ENCODE peak calls at places on chromosome 1, in five cellular contexts. B, I, P, O and Z are unnamed samples. For H3K4me1, the result is how much of the 10 kb centered on the place peaks cover.

GRCh38 chr1:183272390-183272801 is 86.3 kb downstream of the LAMC2 start:
- DNase-seq in O (no peak), I (no peak), P (no peak), B (peak), Z (no peak)

GRCh38 chr1:227140376-227140775 is 177.9 kb downstream of the CDC42BPA start:
- DNase-seq in O (no peak), P (no peak), B (no peak), I (no peak), Z (no peak)

GRCh38 chr1:228913649-228914048 is 178.4 kb downstream of the RHOU start:
- DNase-seq in P (no peak), O (no peak), I (no peak), B (no peak), Z (no peak)

GRCh38 chr1:44294588-44295007 is 60.5 kb downstream of the ERI3 start:
- DNase-seq in B (peak), P (no peak), I (peak), O (no peak), Z (peak)

GRCh38 chr1:54971317-54971791 is 9.1 kb upstream of the TMEM61 start:
- DNase-seq in I (no peak), O (no peak), P (no peak), B (no peak), Z (no peak)

GRCh38 chr1:30379684-30380624 is 343.4 kb downstream of the MATN1 start:
- DNase-seq in B (peak), P (no peak), I (peak), O (no peak), Z (no peak)

GRCh38 chr1:66764994-66765578 is 12.8 kb downstream of the DYNLT5 start:
- DNase-seq in I (peak), O (no peak), P (no peak), B (peak), Z (no peak)

GRCh38 chr1:64829411-64830033 is 84.6 kb downstream of the RAVER2 start:
- DNase-seq in P (no peak), B (peak), I (no peak), O (no peak), Z (no peak)

DNA sequence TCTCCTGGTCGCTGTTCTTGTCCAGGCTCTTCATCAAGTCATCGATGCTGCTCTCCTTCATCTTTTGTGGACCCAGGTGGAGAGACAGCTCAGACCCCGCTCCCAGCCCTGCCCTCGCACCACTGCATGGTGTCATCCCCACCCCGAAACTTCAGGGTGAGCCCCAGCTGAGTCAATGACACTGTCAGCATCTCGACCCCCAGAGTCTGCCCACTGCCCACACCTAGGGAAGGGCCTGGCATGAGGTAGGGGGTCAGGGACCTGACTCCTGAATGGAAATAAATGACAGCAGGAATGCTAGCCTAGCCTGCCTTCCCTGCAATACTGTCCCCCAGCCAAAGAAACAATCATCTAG is 1.6 kb upstream of the S100A6 start:
- DNase-seq in O (no peak), I (no peak), P (no peak), B (no peak), Z (no peak)
- H3K4me1 ChIP-seq in O (under half), I (under half), P (under half), B (under half), Z (under half)

DNA sequence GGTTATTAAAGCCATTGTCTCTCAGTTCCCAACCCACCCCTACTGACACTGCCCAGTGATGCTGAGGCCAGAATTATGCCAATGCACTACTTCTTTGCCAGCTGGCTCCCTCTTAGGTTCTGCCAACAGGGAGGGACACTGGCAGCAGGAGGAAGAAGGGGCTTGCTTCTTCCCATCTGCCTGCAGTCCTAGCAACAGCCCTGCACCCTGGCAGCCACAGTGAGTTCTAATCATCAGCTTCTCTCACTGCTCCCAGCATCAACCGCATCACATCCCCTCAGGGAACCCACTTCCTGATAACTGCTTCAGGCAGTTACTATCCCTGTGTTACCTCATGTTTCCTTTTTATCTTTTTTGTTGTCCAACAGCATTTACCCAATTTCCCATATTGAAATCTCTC is 86.2 kb downstream of the UBR4 start:
- DNase-seq in I (no peak), O (no peak), B (no peak), P (no peak), Z (no peak)
- H3K4me3 ChIP-seq in I (no peak), O (no peak), B (no peak), P (no peak), Z (no peak)

GRCh38 chr1:203797948-203798347 is 2.5 kb downstream of the ZBED6 start:
- DNase-seq in B (peak), P (no peak), I (peak), O (no peak), Z (no peak)

GRCh38 chr1:203795382-203796222 is at the start of the genes ZBED6 and ZC3H11A:
- DNase-seq in I (peak), B (peak), P (peak), O (peak), Z (peak)

GRCh38 chr1:203794764-203795381 is 550 bp upstream of the ZBED6 start:
- DNase-seq in P (no peak), O (no peak), I (no peak), B (no peak), Z (no peak)

GRCh38 chr1:203797216-203797615 is 1.8 kb downstream of the ZBED6 start:
- DNase-seq in I (no peak), B (no peak), O (no peak), P (no peak), Z (no peak)

DNA sequence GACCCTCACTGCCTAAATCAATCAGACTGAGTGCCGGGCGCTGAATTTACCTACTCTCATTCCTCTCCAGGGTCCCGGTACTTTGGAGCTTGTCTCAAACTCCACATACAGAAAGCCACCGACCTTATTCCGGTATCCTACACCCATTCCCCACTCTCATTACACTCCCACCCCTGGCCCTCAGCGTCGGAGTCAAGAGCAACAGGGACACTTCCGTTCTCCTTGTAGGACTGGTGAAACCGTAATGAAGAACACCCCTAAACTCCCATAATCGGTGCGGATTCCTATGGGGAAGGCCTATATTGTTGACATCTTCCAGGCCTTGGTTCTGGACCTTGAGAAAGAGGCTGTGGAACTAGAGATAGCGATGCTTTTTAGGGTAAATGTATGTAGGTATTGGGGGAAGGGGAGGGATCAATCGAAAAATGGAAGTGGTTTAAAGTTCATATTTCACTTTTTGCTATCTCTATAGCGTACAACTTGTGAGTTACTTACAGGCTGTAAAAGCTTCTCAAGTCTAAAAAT is 862 bp downstream of the ZBED6 start:
- DNase-seq in O (peak), B (peak), P (no peak), I (no peak), Z (no peak)
- H3K4me1 ChIP-seq in O (under half), B (under half), P (under half), I (under half), Z (under half)

GRCh38 chr1:160620942-160621632 is 25.8 kb downstream of the SLAMF1 start:
- DNase-seq in I (no peak), O (no peak), B (no peak), P (no peak), Z (no peak)

GRCh38 chr1:160618327-160618726 is 28.5 kb downstream of the SLAMF1 start:
- DNase-seq in O (no peak), B (no peak), I (no peak), P (no peak), Z (no peak)

GRCh38 chr1:160619742-160620277 is 27.0 kb downstream of the SLAMF1 start:
- DNase-seq in B (no peak), O (no peak), P (no peak), I (no peak), Z (no peak)

GRCh38 chr1:160621633-160622413 is 25.0 kb downstream of the SLAMF1 start:
- DNase-seq in O (no peak), I (no peak), B (peak), P (no peak), Z (no peak)

DNA sequence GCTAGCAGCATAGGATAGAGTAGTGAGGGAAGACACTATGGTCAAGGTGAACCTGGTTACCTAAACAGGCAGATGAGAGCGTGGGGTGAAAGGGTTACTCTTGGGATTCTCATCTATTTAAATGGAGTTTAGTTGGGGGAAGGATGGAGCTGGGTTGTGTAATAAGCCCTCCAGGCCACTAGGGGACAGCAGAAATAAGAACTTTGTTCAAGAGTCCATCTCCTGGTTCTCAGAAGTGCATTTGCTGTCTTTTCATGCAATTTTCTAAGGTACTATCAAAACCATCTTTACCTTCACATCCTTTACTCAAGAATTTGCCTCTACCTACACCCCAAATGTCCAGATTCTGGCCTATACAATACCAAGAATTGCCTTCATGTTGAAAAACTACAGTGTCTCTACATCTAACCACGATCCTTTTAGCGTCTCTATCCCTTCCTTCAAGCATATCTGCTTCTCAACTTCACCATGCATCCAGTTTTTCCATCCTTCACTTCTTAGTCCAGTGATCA is 28.0 kb downstream of the SLAMF1 start:
- DNase-seq in P (no peak), B (peak), O (no peak), I (no peak), Z (no peak)
- H3K4me3 ChIP-seq in P (no peak), B (no peak), O (no peak), I (no peak), Z (no peak)

GRCh38 chr1:151985270-151985669 is 8.4 kb downstream of the S100A10 start:
- DNase-seq in B (no peak), I (no peak), O (no peak), P (no peak), Z (no peak)
- H3K4me1 ChIP-seq in B (under half), I (under half), O (under half), P (under half), Z (under half)